ENCODE peak calls at places on chromosomes 12 and 14, in five cellular contexts. B is lower lobe of right lung, E is psoas muscle, N is ovary, W is hepatocyte. L is an unnamed sample. For H3K36me3, the result is how much of the 10 kb centered on the place peaks cover.

GRCh38 chr12:60231301-60231700 is 635.5 kb downstream of the SLC16A7 start:
- DNase-seq in B (no peak), E (no peak), N (no peak), W (no peak), L (no peak)

GRCh38 chr12:62210422-62210821 is 49.8 kb upstream of the USP15 start:
- DNase-seq in B (peak), E (peak), N (no peak), W (peak), L (peak)

GRCh38 chr12:105228494-105228893 is 7.5 kb downstream of the APPL2 start:
- DNase-seq in B (no peak), E (no peak), N (no peak), W (no peak), L (no peak)

GRCh38 chr14:93007225-93007997 is 84.5 kb downstream of the CHGA start:
- DNase-seq in B (peak), E (peak), N (no peak), W (no peak), L (no peak)

GRCh38 chr14:71135911-71136310 is 228.7 kb downstream of the PCNX1 start:
- DNase-seq in B (no peak), E (no peak), N (no peak), W (no peak), L (no peak)

GRCh38 chr12:43737646-43738045 is 20.9 kb downstream of the PUS7L start:
- DNase-seq in B (no peak), E (no peak), N (no peak), W (no peak), L (no peak)

GRCh38 chr14:55107766-55108554 is 21.1 kb upstream of the LGALS3 start:
- DNase-seq in B (peak), E (peak), N (peak), W (peak), L (no peak)

GRCh38 chr14:55417955-55418354 is 6.3 kb upstream of the ATG14 start:
- DNase-seq in B (no peak), E (no peak), N (no peak), W (peak), L (no peak)

GRCh38 chr12:111775205-111776193 is 8.8 kb downstream of the ALDH2 start:
- DNase-seq in B (peak), E (peak), N (peak), W (peak), L (no peak)

GRCh38 chr12:120725151-120725658 is 421 bp upstream of the ACADS start:
- DNase-seq in B (no peak), E (peak), N (no peak), W (no peak), L (no peak)

GRCh38 chr12:90995041-90995440 is 9.7 kb downstream of the EPYC start:
- DNase-seq in B (no peak), E (no peak), N (no peak), W (no peak), L (no peak)

GRCh38 chr12:675562-675961 is 12.3 kb upstream of the NINJ2 start:
- DNase-seq in B (no peak), E (no peak), N (no peak), W (no peak), L (no peak)

GRCh38 chr14:58353516-58354299 is 42.0 kb upstream of the TOMM20L start:
- DNase-seq in B (no peak), E (no peak), N (no peak), W (no peak), L (no peak)

GRCh38 chr12:34395056-34396005 is 373.0 kb downstream of the ALG10 start:
- DNase-seq in B (peak), E (peak), N (peak), W (no peak), L (no peak)

GRCh38 chr14:59055439-59056045 is 132.9 kb upstream of the DAAM1 start:
- DNase-seq in B (no peak), E (no peak), N (no peak), W (peak), L (no peak)

GRCh38 chr14:51607677-51608076 is 44.0 kb upstream of the FRMD6 start:
- DNase-seq in B (no peak), E (no peak), N (no peak), W (peak), L (no peak)

GRCh38 chr14:70955543-70956480 is 48.6 kb downstream of the PCNX1 start:
- DNase-seq in B (no peak), E (no peak), N (no peak), W (peak), L (peak)

GRCh38 chr12:3158851-3159465 is 81.8 kb downstream of the TSPAN9 start:
- DNase-seq in B (no peak), E (peak), N (peak), W (peak), L (no peak)

GRCh38 chr12:10400829-10401228 is 8.7 kb downstream of the KLRC4 start:
- DNase-seq in B (no peak), E (no peak), N (no peak), W (no peak), L (no peak)

DNA sequence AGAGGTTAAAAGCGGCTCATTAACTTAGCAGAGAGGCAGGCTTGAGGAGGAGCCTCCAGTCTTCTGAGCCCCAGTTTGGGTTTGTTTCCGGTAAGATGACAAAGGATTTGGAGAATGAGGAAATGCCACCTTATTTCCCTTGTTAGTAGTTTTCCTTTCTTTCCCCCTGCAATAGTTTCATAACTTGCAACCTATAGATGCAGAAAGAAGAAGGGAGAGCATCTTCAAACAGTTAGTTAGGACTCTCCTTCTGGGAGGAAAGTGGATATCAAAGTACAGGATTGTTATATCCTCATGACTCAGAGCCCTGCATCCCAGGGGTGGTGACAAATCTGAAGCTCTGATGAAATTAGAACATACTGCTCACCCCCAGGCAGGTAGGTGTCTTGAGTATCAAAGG is 180.7 kb upstream of the SLC38A2 start:
- DNase-seq in B (no peak), E (no peak), N (no peak), W (no peak), L (no peak)
- H3K27ac ChIP-seq in B (no peak), E (peak), N (no peak), W (no peak), L (no peak)

GRCh38 chr12:26122681-26123481 is 2.0 kb downstream of the BHLHE41 start:
- DNase-seq in B (peak), E (peak), N (peak), W (peak), L (peak)
- TF ChIP-seq CTCF in B (no peak), E (no peak), N (no peak), W (peak), L (peak)

DNA sequence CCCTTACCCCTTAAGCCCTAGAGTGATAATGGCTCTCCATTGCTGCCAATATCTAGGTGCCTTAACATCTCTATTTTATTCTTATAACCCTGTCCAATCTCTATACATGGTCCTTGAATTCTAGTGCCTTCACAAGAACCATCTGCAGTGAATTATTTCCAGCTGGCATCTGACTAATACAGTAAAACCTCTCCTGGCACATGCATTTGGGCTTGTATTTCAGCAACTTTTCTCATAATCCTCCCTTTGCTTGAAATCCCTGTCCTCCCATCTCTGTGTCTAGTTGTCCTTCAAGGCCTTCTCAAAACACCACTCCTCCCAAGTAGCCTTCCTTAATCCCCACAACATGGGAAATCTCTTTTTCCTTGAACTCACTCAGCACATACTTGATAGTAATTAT is 14.2 kb upstream of the HMGA2 start:
- DNase-seq in B (no peak), E (no peak), N (no peak), W (no peak), L (no peak)
- H3K36me3 ChIP-seq in B (under half), E (under half), N (under half), W (under half), L (under half)

GRCh38 chr12:17372508-17372907 is 717.5 kb downstream of the RERGL start:
- DNase-seq in B (no peak), E (no peak), N (no peak), W (no peak), L (no peak)
- H3K27ac ChIP-seq in B (no peak), E (no peak), N (no peak), W (no peak), L (no peak)

GRCh38 chr14:100893228-100893601 is 10.3 kb downstream of the RTL1 start:
- DNase-seq in B (no peak), E (no peak), N (no peak), W (no peak), L (no peak)
- TF ChIP-seq CTCF in B (no peak), E (no peak), N (no peak), W (no peak), L (no peak)

L was measured in WERI-Rb-1.